ENCODE peak calls at places on chromosome 6, in six cellular contexts. R, H, G, O, P and U are unnamed samples.

GRCh38 chr6:35804996-35805736 is at the start of gene LHFPL5:
- DNase-seq in R (peak; percentile 56), H (peak; percentile 53), G (peak; percentile 83), O (peak; percentile 43), P (no peak), U (peak; percentile 69)

GRCh38 chr6:141326426-141326825 is 806.3 kb upstream of the GJE1 start:
- DNase-seq in R (no peak), H (no peak), G (no peak), O (peak; percentile 99), P (peak; percentile 99), U (no peak)

GRCh38 chr6:22621701-22622100 is 52.3 kb downstream of the HDGFL1 start:
- DNase-seq in R (no peak), H (no peak), G (no peak), O (no peak), P (no peak), U (no peak)

GRCh38 chr6:4518506-4518905 is 257.7 kb upstream of the CDYL start:
- DNase-seq in R (no peak), H (no peak), G (no peak), O (peak; percentile 82), P (peak; percentile 53), U (no peak)

GRCh38 chr6:21603516-21603952 is 10.0 kb downstream of the SOX4 start:
- DNase-seq in R (no peak), H (no peak), G (no peak), O (no peak), P (no peak), U (peak; percentile 59)

GRCh38 chr6:44621846-44622245 is 234.3 kb downstream of the CDC5L start:
- DNase-seq in R (no peak), H (no peak), G (no peak), O (no peak), P (no peak), U (no peak)

GRCh38 chr6:148146717-148147116 is 195.9 kb upstream of the SASH1 start:
- DNase-seq in R (no peak), H (no peak), G (no peak), O (peak; percentile 88), P (peak; percentile 9), U (no peak)

GRCh38 chr6:31952140-31952805 is 6.4 kb downstream of the CFB start:
- DNase-seq in R (no peak), H (peak; percentile 76), G (peak; percentile 51), O (peak; percentile 67), P (no peak), U (peak; percentile 39)

GRCh38 chr6:13289789-13290318 is 38.5 kb downstream of the TBC1D7 start:
- DNase-seq in R (no peak), H (peak; percentile 45), G (peak; percentile 1), O (no peak), P (no peak), U (no peak)

GRCh38 chr6:113690255-113690956 is 166.7 kb upstream of the MARCKS start:
- DNase-seq in R (no peak), H (no peak), G (no peak), O (peak; percentile 91), P (peak; percentile 81), U (peak; percentile 31)

GRCh38 chr6:36851149-36851614 is 11.9 kb upstream of the CPNE5 start:
- DNase-seq in R (peak; percentile 30), H (no peak), G (peak; percentile 56), O (peak; percentile 78), P (peak; percentile 34), U (peak; percentile 48)

GRCh38 chr6:122947355-122947754 is 48.7 kb upstream of the CLVS2 start:
- DNase-seq in R (no peak), H (no peak), G (peak; percentile 51), O (no peak), P (no peak), U (no peak)

GRCh38 chr6:73702444-73702843 is 6.4 kb downstream of the CD109 start:
- DNase-seq in R (no peak), H (no peak), G (no peak), O (no peak), P (no peak), U (no peak)

GRCh38 chr6:36616888-36617521 is 22.8 kb downstream of the SRSF3 start:
- DNase-seq in R (no peak), H (peak; percentile 73), G (no peak), O (peak; percentile 87), P (no peak), U (no peak)

GRCh38 chr6:328184-328670 is 35.9 kb downstream of the DUSP22 start:
- DNase-seq in R (no peak), H (no peak), G (no peak), O (peak; percentile 60), P (peak; percentile 78), U (no peak)

GRCh38 chr6:135176464-135176863 is 4.6 kb upstream of the MYB start:
- DNase-seq in R (no peak), H (no peak), G (no peak), O (no peak), P (no peak), U (no peak)

GRCh38 chr6:130008236-130008873 is 10.0 kb upstream of the L3MBTL3 start:
- DNase-seq in R (no peak), H (no peak), G (no peak), O (no peak), P (no peak), U (no peak)